ENCODE peak calls at places on chromosome 14, in eight cellular contexts. U is endothelial cell; W is cardiac fibroblast; P is uterus; O is GM23338; E is fibroblast of mammary gland; Q is activated CD8-positive, alpha-beta T cell treated with anti-CD3 and anti-CD28 coated beads for 36 hours; V is BE2C. I is an unnamed sample.

GRCh38 chr14:72599579-72600470 is 294.1 kb downstream of the DPF3 start:
- DNase-seq in U (no peak), W (no peak), P (no peak), O (no peak), E (no peak), Q (no peak), V (peak; percentile 58), I (no peak)

GRCh38 chr14:101187017-101187815 is 283.7 kb upstream of the RTL1 start:
- DNase-seq in U (no peak), W (no peak), P (peak; percentile 6), O (no peak), E (no peak), Q (no peak), V (no peak), I (no peak)

GRCh38 chr14:100124551-100125088 is 34.8 kb downstream of the DEGS2 start:
- DNase-seq in U (no peak), W (no peak), P (no peak), O (no peak), E (no peak), Q (no peak), V (no peak), I (no peak)

GRCh38 chr14:52740751-52741150 is 10.8 kb downstream of the STYX start:
- DNase-seq in U (no peak), W (no peak), P (no peak), O (no peak), E (no peak), Q (no peak), V (no peak), I (no peak)

GRCh38 chr14:80669416-80669815 is 272.1 kb downstream of the CEP128 start:
- DNase-seq in U (no peak), W (no peak), P (no peak), O (no peak), E (peak; percentile 11), Q (no peak), V (no peak), I (no peak)

GRCh38 chr14:52883658-52884057 is 67.2 kb downstream of the FERMT2 start:
- DNase-seq in U (no peak), W (no peak), P (no peak), O (no peak), E (no peak), Q (no peak), V (no peak), I (no peak)

GRCh38 chr14:92990456-92991430 is 67.8 kb downstream of the CHGA start:
- DNase-seq in U (no peak), W (no peak), P (no peak), O (no peak), E (no peak), Q (no peak), V (peak; percentile 65), I (no peak)

GRCh38 chr14:39107624-39108023 is 4.6 kb upstream of the SEC23A start:
- DNase-seq in U (no peak), W (peak; percentile 65), P (no peak), O (peak; percentile 71), E (peak; percentile 63), Q (no peak), V (no peak), I (no peak)

GRCh38 chr14:48731260-48731659 is 854.9 kb downstream of the RPS29 start:
- DNase-seq in U (no peak), W (no peak), P (no peak), O (no peak), E (no peak), Q (no peak), V (no peak), I (no peak)

GRCh38 chr14:58104808-58105207 is 47.2 kb downstream of the ARMH4 start:
- DNase-seq in U (no peak), W (peak; percentile 51), P (no peak), O (no peak), E (peak; percentile 79), Q (no peak), V (no peak), I (no peak)

GRCh38 chr14:24982472-24983155 is 67.3 kb downstream of the STXBP6 start:
- DNase-seq in U (no peak), W (peak; percentile 57), P (no peak), O (no peak), E (peak; percentile 78), Q (no peak), V (no peak), I (no peak)

GRCh38 chr14:94380225-94381148 is 7.9 kb downstream of the SERPINA1 start:
- DNase-seq in U (no peak), W (no peak), P (no peak), O (no peak), E (no peak), Q (peak; percentile 55), V (no peak), I (no peak)

GRCh38 chr14:56280843-56281242 is 162.6 kb downstream of the PELI2 start:
- DNase-seq in U (no peak), W (no peak), P (no peak), O (no peak), E (no peak), Q (no peak), V (no peak), I (no peak)
- TF ChIP-seq CTCF in U (peak; percentile 40), W (peak; percentile 30), P (no peak), O (peak; percentile 15), E (peak; percentile 11), Q (no peak), V (peak; percentile 42), I (peak; percentile 18)

DNA sequence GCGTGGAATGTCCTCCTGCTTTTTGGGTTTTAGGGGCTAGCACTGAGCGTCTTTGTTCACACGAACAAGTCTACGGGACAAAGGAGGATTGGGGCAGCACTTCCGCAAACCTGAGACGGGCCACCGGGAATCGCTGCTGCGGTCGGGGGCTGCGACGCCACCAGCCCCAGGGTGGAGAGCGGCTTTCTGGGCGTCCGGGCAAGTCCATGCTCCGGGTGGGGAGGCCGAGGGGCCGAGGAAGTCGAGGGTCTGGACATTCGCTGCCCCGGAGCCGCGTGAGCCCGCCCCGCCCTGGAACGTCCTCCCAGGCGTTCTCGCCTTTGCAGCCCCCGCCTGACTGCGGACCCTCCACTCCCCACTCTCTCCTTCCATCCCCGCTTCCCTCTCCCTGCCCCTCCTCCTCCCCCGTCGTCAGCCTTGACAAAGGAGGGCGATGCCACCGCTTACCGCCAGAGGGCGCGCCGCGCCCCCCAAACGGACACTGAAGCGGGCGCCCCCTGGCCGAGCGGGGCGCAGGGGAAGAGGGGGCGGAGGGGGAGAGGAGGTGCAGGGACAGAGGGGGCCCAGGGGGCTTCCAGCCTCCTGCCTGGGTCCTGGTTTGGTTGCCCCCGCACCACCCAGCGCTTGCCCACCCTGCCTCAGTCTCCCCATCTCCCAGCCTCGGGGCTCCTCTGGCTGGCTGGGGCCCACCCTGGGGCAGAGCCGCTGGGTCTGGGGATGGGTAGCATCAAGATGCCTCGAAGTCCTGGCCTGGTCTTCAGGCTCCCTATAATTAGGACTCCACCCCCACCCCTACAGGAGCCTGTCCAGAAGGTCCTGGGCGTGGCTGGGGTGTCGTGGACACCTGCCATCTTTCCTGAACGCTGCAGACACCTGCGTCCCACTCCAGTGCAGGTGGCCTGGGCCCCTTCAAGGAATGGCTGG is 39.1 kb upstream of the INF2 start:
- DNase-seq in U (peak; percentile 86), W (peak; percentile 58), P (peak; percentile 57), O (peak; percentile 91), E (peak; percentile 38), Q (peak; percentile 83), V (peak; percentile 79), I (no peak)
- TF ChIP-seq CTCF in U (peak; percentile 99), W (peak; percentile 98), P (peak; percentile 94), O (peak; percentile 90), E (peak; percentile 86), Q (peak; percentile 97), V (peak; percentile 94), I (peak; percentile 99)

GRCh38 chr14:91005716-91006115 is 54.7 kb downstream of the RPS6KA5 start:
- DNase-seq in U (no peak), W (no peak), P (no peak), O (no peak), E (no peak), Q (no peak), V (no peak), I (no peak)
- TF ChIP-seq CTCF in U (no peak), W (no peak), P (no peak), O (no peak), E (no peak), Q (no peak), V (no peak), I (no peak)

GRCh38 chr14:74018029-74018703 is 922 bp downstream of the ENTPD5 start:
- DNase-seq in U (no peak), W (no peak), P (no peak), O (no peak), E (peak; percentile 82), Q (no peak), V (no peak), I (no peak)

GRCh38 chr14:74019408-74019714 is 212 bp downstream of the BBOF1 start:
- DNase-seq in U (no peak), W (no peak), P (no peak), O (no peak), E (no peak), Q (no peak), V (no peak), I (no peak)

GRCh38 chr14:74015965-74016364 is 3.1 kb downstream of the ENTPD5 start:
- DNase-seq in U (no peak), W (peak; percentile 2), P (no peak), O (no peak), E (no peak), Q (no peak), V (no peak), I (no peak)

GRCh38 chr14:74019743-74020142 is 594 bp downstream of the BBOF1 start:
- DNase-seq in U (no peak), W (peak; percentile 73), P (peak; percentile 28), O (no peak), E (peak; percentile 61), Q (peak; percentile 5), V (no peak), I (no peak)

DNA sequence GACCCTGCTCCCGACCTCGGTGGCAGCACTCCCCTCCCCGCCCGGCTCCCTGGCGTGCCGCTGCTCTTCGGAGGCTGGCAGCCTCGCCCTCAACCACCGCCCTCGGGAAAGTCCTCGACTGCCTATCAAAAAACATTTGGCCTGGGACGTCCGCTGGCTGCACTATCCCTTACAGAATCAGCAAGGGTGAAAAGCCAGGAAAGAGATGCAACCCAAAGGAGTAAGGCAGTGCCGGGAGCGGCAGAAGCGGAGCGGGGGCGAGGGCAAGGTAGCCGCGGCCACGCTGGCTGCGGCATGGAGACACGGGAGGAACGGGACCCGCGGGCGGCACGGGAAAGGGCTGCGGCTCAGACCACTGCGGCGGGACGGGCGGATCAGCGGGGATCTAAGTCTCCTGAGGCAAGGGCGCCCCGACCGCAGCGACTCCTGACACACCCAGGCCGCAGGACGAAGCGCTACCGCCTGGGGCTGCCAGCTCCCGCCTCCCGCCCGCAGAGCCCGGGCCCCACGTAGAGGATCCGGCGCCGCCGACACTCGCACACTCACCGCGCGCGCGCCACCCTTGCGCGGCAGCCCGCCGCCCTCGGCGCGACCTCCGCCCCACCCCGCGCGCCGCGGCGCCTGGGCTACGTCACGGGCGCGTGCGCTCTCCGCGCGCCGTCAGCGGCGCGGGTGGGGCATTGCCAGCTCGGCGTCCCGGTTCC is at the start of the genes BBOF1 and ENTPD5:
- DNase-seq in U (peak; percentile 81), W (peak; percentile 91), P (peak; percentile 79), O (peak; percentile 76), E (peak; percentile 80), Q (peak; percentile 82), V (peak; percentile 90), I (peak; percentile 83)
- TF ChIP-seq CTCF in U (no peak), W (no peak), P (peak; percentile 41), O (no peak), E (no peak), Q (no peak), V (no peak), I (no peak)

DNA sequence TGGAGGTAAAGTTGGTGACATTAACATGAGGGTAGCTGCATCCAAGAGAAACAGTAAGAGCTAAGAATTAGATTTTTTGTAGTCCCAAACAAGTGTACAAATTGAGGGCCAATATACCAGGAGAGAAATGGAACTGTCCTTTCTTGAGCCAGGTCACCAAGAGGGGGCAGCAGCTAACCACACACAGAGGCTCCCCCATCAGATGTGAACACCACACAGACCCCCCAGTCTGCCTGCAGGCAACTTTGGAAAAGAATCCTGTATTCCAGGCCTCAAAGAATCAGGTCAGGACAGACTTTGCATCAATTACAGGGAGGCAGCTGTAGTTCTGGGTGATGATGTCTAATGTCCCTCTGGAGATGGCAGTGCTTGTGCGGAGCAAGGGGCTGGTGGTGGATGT is 77.9 kb downstream of the SPTB start:
- DNase-seq in U (peak; percentile 53), W (peak; percentile 18), P (no peak), O (peak; percentile 79), E (peak; percentile 25), Q (peak; percentile 48), V (peak; percentile 63), I (no peak)
- TF ChIP-seq CTCF in U (peak; percentile 27), W (peak; percentile 50), P (no peak), O (peak; percentile 83), E (peak; percentile 49), Q (no peak), V (peak; percentile 73), I (no peak)

I was measured in CD14-positive monocyte.